ENCODE peak calls at places on chromosomes 2 and 18, in four cellular contexts. V is gastrocnemius medialis, T is AG04449, H is WERI-Rb-1. L is an unnamed sample.

GRCh38 chr18:5729983-5730699 is 165.2 kb downstream of the TMEM200C start:
- DNase-seq in T (no peak), H (no peak), V (peak), L (no peak)

GRCh38 chr2:136670-137069 is 90.4 kb upstream of the FAM110C start:
- DNase-seq in H (no peak), V (no peak), T (no peak), L (no peak)

GRCh38 chr18:4807495-4808293 is 352.6 kb upstream of the DLGAP1 start:
- DNase-seq in H (no peak), V (no peak), T (no peak), L (no peak)

GRCh38 chr2:95836151-95836550 is 155.5 kb downstream of the ANKRD36C start:
- DNase-seq in H (no peak), T (no peak), V (no peak), L (no peak)

GRCh38 chr2:225678792-225679191 is 279.3 kb downstream of the NYAP2 start:
- DNase-seq in V (no peak), T (no peak), H (no peak), L (no peak)

GRCh38 chr18:62164855-62165487 is 21.9 kb downstream of the PIGN start:
- DNase-seq in V (no peak), T (no peak), H (no peak), L (no peak)

GRCh38 chr2:182951948-182952663 is 85.7 kb upstream of the FRZB start:
- DNase-seq in V (no peak), H (no peak), T (no peak), L (no peak)

GRCh38 chr2:71736986-71737385 is 283.6 kb downstream of the DYSF start:
- DNase-seq in T (no peak), V (no peak), H (no peak), L (no peak)

GRCh38 chr2:86226069-86226468 is 26.8 kb downstream of the MRPL35 start:
- DNase-seq in T (no peak), H (no peak), V (no peak), L (no peak)

GRCh38 chr2:149332364-149332763 is 2.0 kb downstream of the LYPD6 start:
- DNase-seq in T (no peak), H (no peak), V (no peak), L (no peak)

GRCh38 chr2:149330127-149331022 is at the start of gene LYPD6:
- DNase-seq in V (peak), T (no peak), H (peak), L (peak)

GRCh38 chr2:149331023-149331400 is 625 bp downstream of the LYPD6 start:
- DNase-seq in V (no peak), T (no peak), H (no peak), L (no peak)

GRCh38 chr2:149329470-149330126 is 789 bp upstream of the LYPD6 start:
- DNase-seq in V (no peak), T (no peak), H (peak), L (peak)

DNA sequence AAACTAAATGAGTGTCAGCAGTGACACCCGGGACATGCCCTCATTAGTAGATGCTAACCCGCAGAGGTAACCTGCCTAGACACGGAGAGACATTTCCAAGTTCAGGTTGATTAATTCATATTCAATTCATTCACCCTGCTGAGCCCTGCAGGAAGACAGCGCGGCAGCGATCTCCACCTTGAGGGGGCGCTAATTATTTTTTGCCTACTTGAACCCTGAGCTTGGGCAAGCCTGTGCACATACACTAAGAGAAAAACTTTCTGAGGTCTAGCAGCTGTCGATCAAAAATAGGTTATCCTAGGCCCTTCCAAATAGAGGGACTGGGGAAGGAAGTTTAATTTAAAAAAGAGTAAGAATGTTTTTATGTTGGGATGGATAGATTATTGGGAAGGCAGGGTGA is 1.3 kb upstream of the LYPD6 start:
- DNase-seq in H (peak), T (no peak), V (no peak), L (no peak)
- H3K4me3 ChIP-seq in H (peak), T (no peak), V (no peak), L (no peak)

DNA sequence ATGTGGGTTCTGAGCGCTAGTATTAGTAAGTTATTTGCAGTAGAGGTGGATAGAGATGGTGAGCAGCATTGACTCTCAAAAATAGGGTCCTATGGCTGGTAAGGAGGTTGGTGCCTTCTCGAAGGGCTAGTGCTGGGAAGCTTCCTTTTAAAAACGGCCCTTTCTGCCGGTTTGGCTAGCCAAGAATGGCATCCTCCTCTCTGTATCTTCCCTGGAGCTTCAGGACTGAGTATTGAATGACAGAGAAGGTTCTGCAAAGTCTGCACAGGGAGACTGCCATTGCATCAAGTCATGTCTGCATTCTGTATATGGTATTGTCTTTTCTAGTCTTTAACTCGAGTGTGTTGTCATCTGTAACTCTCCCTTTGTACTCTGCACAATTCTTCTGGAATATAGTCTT is 1.0 kb downstream of the LDLRAD4 start:
- DNase-seq in T (no peak), V (no peak), H (no peak), L (no peak)
- H3K4me3 ChIP-seq in T (no peak), V (peak), H (no peak), L (no peak)

DNA sequence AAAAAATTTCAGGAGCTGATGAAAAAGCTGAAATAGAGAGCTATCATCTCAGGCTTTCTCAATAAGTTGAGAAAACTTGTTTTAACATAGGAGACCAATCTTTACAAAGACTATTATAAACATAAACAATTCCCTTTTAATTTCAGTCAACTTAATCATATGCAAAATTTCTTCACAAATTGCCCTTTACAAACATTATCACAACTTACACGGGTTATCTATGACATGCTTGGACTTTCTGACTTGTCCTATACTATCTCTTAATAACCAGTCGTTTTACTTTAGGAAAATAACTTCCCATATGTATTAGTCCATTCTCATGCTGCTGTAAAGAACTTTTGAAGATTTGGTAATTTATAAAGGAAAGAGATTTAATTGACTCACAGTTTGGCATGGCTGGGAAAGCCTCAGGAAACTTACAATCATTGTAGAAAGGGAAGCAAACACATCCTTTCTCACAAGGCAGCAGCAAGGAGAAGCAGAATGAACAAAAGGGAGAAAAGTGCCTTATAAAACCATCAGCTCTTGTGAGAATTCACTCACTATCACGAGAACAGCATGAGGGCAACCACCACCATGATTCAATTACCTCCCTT is 1583.7 kb upstream of the CELF4 start:
- DNase-seq in V (no peak), H (no peak), T (no peak), L (no peak)
- H3K4me3 ChIP-seq in V (no peak), H (no peak), T (no peak), L (no peak)

DNA sequence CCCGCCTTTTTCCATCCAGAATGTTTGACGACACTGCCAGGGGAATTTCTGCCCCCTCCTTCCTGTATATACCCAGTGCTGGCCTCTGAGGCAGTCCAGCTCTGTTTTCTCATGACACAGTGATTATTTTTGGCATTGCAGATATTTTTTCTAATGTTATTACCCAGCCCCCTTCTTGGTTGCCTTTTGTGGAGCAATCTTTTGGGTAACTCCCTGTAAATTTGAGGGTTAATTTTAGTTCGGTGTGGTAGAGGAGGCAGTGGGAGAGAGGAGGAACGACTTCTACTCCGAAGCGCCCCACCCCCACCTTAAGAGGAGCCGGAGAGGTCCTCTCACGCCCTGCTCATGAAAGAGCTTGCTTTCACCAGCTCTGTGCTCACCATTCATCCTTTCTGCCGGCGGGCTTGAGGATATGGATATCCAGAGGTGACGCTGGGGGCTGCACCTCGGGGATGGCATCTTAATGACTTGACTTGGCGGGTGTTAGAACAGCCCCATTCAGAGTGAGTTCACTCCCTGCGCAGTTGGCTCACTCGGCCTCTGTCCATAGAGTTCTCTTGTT is 38.3 kb downstream of the EPAS1 start:
- DNase-seq in T (peak), H (no peak), V (no peak), L (no peak)
- H3K4me3 ChIP-seq in T (peak), H (no peak), V (peak), L (peak)

L was measured in AG09309.